ENCODE peak calls at places on chromosomes 2 and 18, in nine cellular contexts. One of them, this sample, is unnamed.

GRCh38 chr2:29749041-29749440 is 172.3 kb downstream of the ALK start:
- DNase-seq in activated gamma-delta T cell treated with anti-CD3 and anti-CD28 coated beads, Interleukin-2, amount 50 U/mL, for 16 hours: no peak
- DNase-seq in ecto neural progenitor cell: no peak
- DNase-seq in ovary: no peak
- DNase-seq in stomach: no peak
- DNase-seq in left cardiac atrium: no peak
- DNase-seq in left ventricle myocardium inferior: no peak
- DNase-seq in GF-D8: no peak
- DNase-seq in T-helper 2 cell: no peak
- DNase-seq in this sample: no peak

GRCh38 chr18:77004555-77005380 is 127.8 kb downstream of the MBP start:
- DNase-seq in activated gamma-delta T cell treated with anti-CD3 and anti-CD28 coated beads, Interleukin-2, amount 50 U/mL, for 16 hours: no peak
- DNase-seq in ecto neural progenitor cell: peak; percentile 30
- DNase-seq in ovary: no peak
- DNase-seq in stomach: no peak
- DNase-seq in left cardiac atrium: no peak
- DNase-seq in left ventricle myocardium inferior: no peak
- DNase-seq in GF-D8: peak; percentile 56
- DNase-seq in T-helper 2 cell: no peak
- DNase-seq in this sample: no peak

GRCh38 chr2:6975988-6976387 is 58.8 kb downstream of the RNF144A start:
- DNase-seq in activated gamma-delta T cell treated with anti-CD3 and anti-CD28 coated beads, Interleukin-2, amount 50 U/mL, for 16 hours: no peak
- DNase-seq in ecto neural progenitor cell: no peak
- DNase-seq in ovary: no peak
- DNase-seq in stomach: no peak
- DNase-seq in left cardiac atrium: no peak
- DNase-seq in left ventricle myocardium inferior: no peak
- DNase-seq in GF-D8: no peak
- DNase-seq in T-helper 2 cell: no peak
- DNase-seq in this sample: no peak

GRCh38 chr2:173612354-173612753 is 257.7 kb downstream of the CDCA7 start:
- DNase-seq in activated gamma-delta T cell treated with anti-CD3 and anti-CD28 coated beads, Interleukin-2, amount 50 U/mL, for 16 hours: no peak
- DNase-seq in ecto neural progenitor cell: no peak
- DNase-seq in ovary: no peak
- DNase-seq in stomach: no peak
- DNase-seq in left cardiac atrium: no peak
- DNase-seq in left ventricle myocardium inferior: no peak
- DNase-seq in GF-D8: no peak
- DNase-seq in T-helper 2 cell: no peak
- DNase-seq in this sample: no peak

GRCh38 chr2:157838442-157839161 is 37.5 kb downstream of the ACVR1 start:
- DNase-seq in activated gamma-delta T cell treated with anti-CD3 and anti-CD28 coated beads, Interleukin-2, amount 50 U/mL, for 16 hours: no peak
- DNase-seq in ecto neural progenitor cell: peak; percentile 50
- DNase-seq in ovary: peak; percentile 36
- DNase-seq in stomach: peak; percentile 39
- DNase-seq in left cardiac atrium: peak; percentile 52
- DNase-seq in left ventricle myocardium inferior: peak; percentile 19
- DNase-seq in GF-D8: no peak
- DNase-seq in T-helper 2 cell: no peak
- DNase-seq in this sample: peak; percentile 32

GRCh38 chr18:35892118-35892517 is 80.4 kb upstream of the RMP24 start:
- DNase-seq in activated gamma-delta T cell treated with anti-CD3 and anti-CD28 coated beads, Interleukin-2, amount 50 U/mL, for 16 hours: no peak
- DNase-seq in ecto neural progenitor cell: no peak
- DNase-seq in ovary: no peak
- DNase-seq in stomach: no peak
- DNase-seq in left cardiac atrium: no peak
- DNase-seq in left ventricle myocardium inferior: no peak
- DNase-seq in GF-D8: no peak
- DNase-seq in T-helper 2 cell: no peak
- DNase-seq in this sample: no peak

GRCh38 chr2:203790134-203790533 is 77.4 kb upstream of the CTLA4 start:
- DNase-seq in activated gamma-delta T cell treated with anti-CD3 and anti-CD28 coated beads, Interleukin-2, amount 50 U/mL, for 16 hours: no peak
- DNase-seq in ecto neural progenitor cell: no peak
- DNase-seq in ovary: no peak
- DNase-seq in stomach: no peak
- DNase-seq in left cardiac atrium: no peak
- DNase-seq in left ventricle myocardium inferior: no peak
- DNase-seq in GF-D8: no peak
- DNase-seq in T-helper 2 cell: no peak
- DNase-seq in this sample: no peak

GRCh38 chr2:72958542-72959385 is 41.4 kb downstream of the EMX1 start:
- DNase-seq in activated gamma-delta T cell treated with anti-CD3 and anti-CD28 coated beads, Interleukin-2, amount 50 U/mL, for 16 hours: no peak
- DNase-seq in ecto neural progenitor cell: no peak
- DNase-seq in ovary: no peak
- DNase-seq in stomach: no peak
- DNase-seq in left cardiac atrium: no peak
- DNase-seq in left ventricle myocardium inferior: no peak
- DNase-seq in GF-D8: no peak
- DNase-seq in T-helper 2 cell: no peak
- DNase-seq in this sample: no peak

GRCh38 chr2:177270531-177270930 is 6.0 kb upstream of the NFE2L2 start:
- DNase-seq in activated gamma-delta T cell treated with anti-CD3 and anti-CD28 coated beads, Interleukin-2, amount 50 U/mL, for 16 hours: no peak
- DNase-seq in ecto neural progenitor cell: no peak
- DNase-seq in ovary: no peak
- DNase-seq in stomach: no peak
- DNase-seq in left cardiac atrium: no peak
- DNase-seq in left ventricle myocardium inferior: no peak
- DNase-seq in GF-D8: no peak
- DNase-seq in T-helper 2 cell: no peak
- DNase-seq in this sample: no peak

GRCh38 chr2:60354713-60355112 is 198.7 kb downstream of the BCL11A start:
- DNase-seq in activated gamma-delta T cell treated with anti-CD3 and anti-CD28 coated beads, Interleukin-2, amount 50 U/mL, for 16 hours: no peak
- DNase-seq in ecto neural progenitor cell: no peak
- DNase-seq in ovary: no peak
- DNase-seq in stomach: no peak
- DNase-seq in left cardiac atrium: no peak
- DNase-seq in left ventricle myocardium inferior: no peak
- DNase-seq in GF-D8: no peak
- DNase-seq in T-helper 2 cell: no peak
- DNase-seq in this sample: no peak

GRCh38 chr18:79986726-79987125 is 1.6 kb downstream of the TXNL4A start:
- DNase-seq in activated gamma-delta T cell treated with anti-CD3 and anti-CD28 coated beads, Interleukin-2, amount 50 U/mL, for 16 hours: no peak
- DNase-seq in ecto neural progenitor cell: no peak
- DNase-seq in ovary: no peak
- DNase-seq in stomach: no peak
- DNase-seq in left cardiac atrium: no peak
- DNase-seq in left ventricle myocardium inferior: no peak
- DNase-seq in GF-D8: no peak
- DNase-seq in T-helper 2 cell: no peak
- DNase-seq in this sample: no peak

GRCh38 chr2:239285071-239285931 is 115.5 kb downstream of the HDAC4 start:
- DNase-seq in activated gamma-delta T cell treated with anti-CD3 and anti-CD28 coated beads, Interleukin-2, amount 50 U/mL, for 16 hours: no peak
- DNase-seq in ecto neural progenitor cell: no peak
- DNase-seq in ovary: peak; percentile 31
- DNase-seq in stomach: no peak
- DNase-seq in left cardiac atrium: peak; percentile 21
- DNase-seq in left ventricle myocardium inferior: peak; percentile 9
- DNase-seq in GF-D8: peak; percentile 64
- DNase-seq in T-helper 2 cell: no peak
- DNase-seq in this sample: no peak

GRCh38 chr2:43846140-43846793 is 7.5 kb downstream of the ABCG8 start:
- DNase-seq in activated gamma-delta T cell treated with anti-CD3 and anti-CD28 coated beads, Interleukin-2, amount 50 U/mL, for 16 hours: no peak
- DNase-seq in ecto neural progenitor cell: peak; percentile 24
- DNase-seq in ovary: no peak
- DNase-seq in stomach: no peak
- DNase-seq in left cardiac atrium: no peak
- DNase-seq in left ventricle myocardium inferior: no peak
- DNase-seq in GF-D8: no peak
- DNase-seq in T-helper 2 cell: no peak
- DNase-seq in this sample: no peak

GRCh38 chr2:20650412-20650879 is 452 bp downstream of the HS1BP3 start:
- DNase-seq in activated gamma-delta T cell treated with anti-CD3 and anti-CD28 coated beads, Interleukin-2, amount 50 U/mL, for 16 hours: no peak
- DNase-seq in ecto neural progenitor cell: no peak
- DNase-seq in ovary: peak; percentile 44
- DNase-seq in stomach: no peak
- DNase-seq in left cardiac atrium: no peak
- DNase-seq in left ventricle myocardium inferior: no peak
- DNase-seq in GF-D8: no peak
- DNase-seq in T-helper 2 cell: peak; percentile 31
- DNase-seq in this sample: peak; percentile 49

GRCh38 chr18:55337908-55338521 is 250.0 kb downstream of the TCF4 start:
- DNase-seq in activated gamma-delta T cell treated with anti-CD3 and anti-CD28 coated beads, Interleukin-2, amount 50 U/mL, for 16 hours: no peak
- DNase-seq in ecto neural progenitor cell: no peak
- DNase-seq in ovary: no peak
- DNase-seq in stomach: no peak
- DNase-seq in left cardiac atrium: peak; percentile 60
- DNase-seq in left ventricle myocardium inferior: peak; percentile 32
- DNase-seq in GF-D8: no peak
- DNase-seq in T-helper 2 cell: no peak
- DNase-seq in this sample: peak; percentile 43

GRCh38 chr18:13813271-13813849 is 10.6 kb upstream of the MC5R start:
- DNase-seq in activated gamma-delta T cell treated with anti-CD3 and anti-CD28 coated beads, Interleukin-2, amount 50 U/mL, for 16 hours: peak; percentile 28
- DNase-seq in ecto neural progenitor cell: peak; percentile 70
- DNase-seq in ovary: peak; percentile 37
- DNase-seq in stomach: peak; percentile 76
- DNase-seq in left cardiac atrium: peak; percentile 44
- DNase-seq in left ventricle myocardium inferior: peak; percentile 38
- DNase-seq in GF-D8: no peak
- DNase-seq in T-helper 2 cell: no peak
- DNase-seq in this sample: peak; percentile 49